ENCODE peak calls at places on chromosome 18, in four cellular contexts. M is K562, T is H1, E is HepG2. S is an unnamed sample.

GRCh38 chr18:12862467-12862866 is 21.6 kb downstream of the PTPN2 start:
- DNase-seq in E (no peak), M (no peak), T (peak), S (no peak)

GRCh38 chr18:744824-745597 is 32.6 kb upstream of the ENOSF1 start:
- DNase-seq in T (no peak), E (no peak), M (no peak), S (no peak)

GRCh38 chr18:11005528-11005927 is 143.8 kb downstream of the PIEZO2 start:
- DNase-seq in M (no peak), T (no peak), E (peak), S (peak)

GRCh38 chr18:10878703-10879102 is 270.7 kb downstream of the PIEZO2 start:
- DNase-seq in E (no peak), M (no peak), T (no peak), S (peak)

GRCh38 chr18:62663731-62664336 is 51.5 kb upstream of the PHLPP1 start:
- DNase-seq in T (no peak), E (no peak), M (peak), S (peak)

GRCh38 chr18:59359576-59359952 is 499 bp upstream of the LMAN1 start:
- DNase-seq in E (no peak), T (no peak), M (no peak), S (no peak)

GRCh38 chr18:11995445-11996189 is 14.3 kb downstream of the IMPA2 start:
- DNase-seq in M (peak), T (no peak), E (peak), S (no peak)

GRCh38 chr18:11857177-11857887 is 6.1 kb downstream of the CHMP1B start:
- DNase-seq in M (peak), T (no peak), E (peak), S (no peak)

GRCh38 chr18:61199131-61199903 is 133.9 kb upstream of the CDH20 start:
- DNase-seq in E (no peak), T (no peak), M (no peak), S (no peak)
- TF ChIP-seq SRF in E (no peak), T (no peak), M (no peak), S (no peak)

GRCh38 chr18:36158261-36158867 is 28.7 kb downstream of the ELP2 start:
- DNase-seq in E (no peak), T (no peak), M (no peak), S (no peak)
- TF ChIP-seq GABPA in E (no peak), T (no peak), M (no peak), S (no peak)

GRCh38 chr18:58205780-58206160 is 161.7 kb downstream of the NEDD4L start:
- DNase-seq in M (no peak), T (no peak), E (no peak), S (no peak)

GRCh38 chr18:58202406-58202730 is 158.3 kb downstream of the NEDD4L start:
- DNase-seq in E (no peak), T (no peak), M (peak), S (no peak)

GRCh38 chr18:58207520-58208152 is 163.6 kb downstream of the NEDD4L start:
- DNase-seq in M (no peak), E (no peak), T (no peak), S (no peak)

GRCh38 chr18:58208207-58208944 is 164.3 kb downstream of the NEDD4L start:
- DNase-seq in E (no peak), M (no peak), T (no peak), S (no peak)

DNA sequence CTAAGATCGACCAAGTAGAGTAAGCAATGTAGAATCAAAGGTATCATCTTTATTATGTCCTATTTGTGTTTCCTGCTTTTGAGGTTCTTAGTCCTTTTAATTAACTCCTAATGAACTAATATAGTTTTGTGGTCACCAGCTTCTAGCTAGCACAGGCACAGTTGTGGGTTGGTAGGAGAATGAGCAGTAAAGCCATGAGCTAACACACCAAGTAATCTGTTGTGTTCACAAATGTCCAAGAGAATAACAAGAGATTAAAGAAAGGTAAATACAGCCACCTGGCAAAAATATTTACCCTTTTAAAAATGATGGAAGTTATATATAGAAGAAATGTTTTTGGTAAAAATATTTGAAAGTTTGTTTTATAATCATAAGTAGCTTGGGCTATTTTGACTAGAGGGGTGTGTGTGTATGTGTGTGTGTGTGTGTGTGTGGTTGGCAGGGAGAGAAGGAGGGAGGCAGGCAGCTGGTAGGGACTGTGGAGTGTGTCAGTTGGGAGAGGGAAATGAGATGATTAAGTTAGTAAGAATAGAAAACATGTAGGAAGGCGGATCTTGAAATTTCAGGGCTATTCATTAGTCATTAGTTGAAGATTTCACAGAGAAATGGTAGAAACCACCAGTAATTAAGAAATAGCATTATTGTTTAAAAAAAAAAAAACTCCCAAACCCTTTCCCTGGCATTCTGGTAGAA is 161.2 kb downstream of the NEDD4L start:
- DNase-seq in T (no peak), E (no peak), M (no peak), S (no peak)
- TF ChIP-seq SRF in T (no peak), E (no peak), M (no peak), S (no peak)

GRCh38 chr18:23302514-23302851 is 150.6 kb upstream of the RIOK3 start:
- DNase-seq in T (no peak), E (no peak), M (no peak), S (no peak)

GRCh38 chr18:23302852-23303527 is 150.1 kb upstream of the RIOK3 start:
- DNase-seq in T (no peak), M (no peak), E (no peak), S (no peak)

GRCh38 chr18:23300211-23300887 is 152.7 kb upstream of the RIOK3 start:
- DNase-seq in M (no peak), T (no peak), E (no peak), S (no peak)

GRCh38 chr18:23306842-23307241 is 146.2 kb upstream of the RIOK3 start:
- DNase-seq in M (no peak), E (no peak), T (no peak), S (peak)

GRCh38 chr18:23301971-23302370 is 151.1 kb upstream of the RIOK3 start:
- DNase-seq in T (no peak), M (no peak), E (no peak), S (no peak)
- TF ChIP-seq GABPA in T (no peak), M (no peak), E (no peak), S (no peak)

GRCh38 chr18:7894592-7894991 is 327.5 kb downstream of the PTPRM start:
- DNase-seq in M (no peak), T (no peak), E (no peak), S (no peak)
- TF ChIP-seq SRF in M (no peak), T (no peak), E (no peak), S (no peak)

DNA sequence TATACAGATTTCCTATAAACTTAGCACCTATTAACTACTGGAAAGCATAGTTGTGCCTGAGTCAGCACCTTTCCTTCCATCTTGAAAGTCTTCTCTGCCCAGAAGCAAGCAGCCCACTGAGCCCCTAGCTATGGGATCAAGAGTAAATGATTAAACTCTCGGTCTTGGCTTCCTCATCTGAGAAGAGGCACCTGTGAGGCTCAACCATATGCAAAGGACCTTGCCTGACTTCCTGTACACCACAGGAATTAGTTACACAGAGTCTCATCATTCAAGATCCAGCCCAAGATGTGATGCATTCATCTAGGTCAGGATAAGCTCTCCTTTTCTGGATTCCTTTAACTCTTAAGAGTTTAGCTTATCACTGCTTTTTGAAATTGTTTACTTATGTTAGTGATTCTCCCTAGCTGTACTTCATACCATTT is 96.0 kb downstream of the CDH2 start:
- DNase-seq in M (no peak), T (no peak), E (no peak), S (no peak)
- TF ChIP-seq GABPA in M (no peak), T (no peak), E (no peak), S (no peak)

DNA sequence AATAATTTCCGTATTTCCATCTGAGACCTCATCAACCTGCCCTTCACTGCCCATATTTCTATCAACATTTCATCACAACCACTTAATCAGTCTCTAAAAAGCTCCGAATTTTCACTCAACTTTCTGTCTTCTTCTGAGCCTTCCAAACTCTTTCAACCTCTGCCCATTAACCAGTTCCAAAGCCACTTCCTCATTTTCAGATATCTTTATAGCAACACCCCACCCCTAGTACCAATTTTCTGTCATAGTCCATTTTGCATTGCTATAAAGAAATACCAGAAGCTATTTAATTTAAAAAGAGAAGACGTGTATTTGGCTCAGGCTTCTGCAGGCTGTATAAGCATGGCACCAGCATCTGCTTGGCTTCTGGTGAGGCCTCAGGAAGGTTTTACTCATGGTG is 107.0 kb downstream of the PTGR3 start:
- DNase-seq in M (no peak), T (no peak), E (no peak), S (no peak)
- TF ChIP-seq SRF in M (no peak), T (no peak), E (no peak), S (no peak)

DNA sequence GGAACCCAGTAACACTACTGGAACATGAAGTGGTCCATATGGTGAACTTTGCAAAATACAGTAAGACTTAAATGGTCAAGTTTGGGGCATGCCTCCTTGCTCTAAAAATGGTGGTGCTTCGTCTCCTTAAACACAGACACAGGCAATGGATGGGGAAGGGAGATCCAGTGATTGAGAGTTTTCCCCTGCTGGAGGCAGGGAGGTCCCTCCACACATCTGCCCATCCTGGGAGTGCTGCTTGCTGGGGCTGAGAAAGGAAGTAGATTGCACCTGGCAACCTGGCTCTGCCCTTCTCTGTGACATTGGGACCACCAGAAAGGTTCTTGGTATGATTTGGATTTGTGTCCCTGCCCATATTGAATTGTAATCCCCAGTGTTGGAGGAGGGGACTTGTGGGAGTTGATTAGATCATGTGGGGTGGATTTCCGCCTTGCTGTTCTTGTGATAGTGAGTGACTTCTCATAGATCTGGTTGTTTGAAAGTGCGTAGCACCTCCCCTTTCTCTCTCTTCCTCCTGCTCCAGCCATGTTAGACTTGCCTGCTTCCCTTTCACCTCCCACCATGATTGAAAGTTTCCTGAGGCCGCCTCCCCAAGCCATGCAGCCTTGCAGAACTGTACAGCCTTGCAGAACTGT is 35.4 kb upstream of the SKOR2 start:
- DNase-seq in E (no peak), M (no peak), T (no peak), S (no peak)
- TF ChIP-seq GABPA in E (no peak), M (no peak), T (no peak), S (no peak)

GRCh38 chr18:22542400-22542835 is 124.7 kb upstream of the CTAGE1 start:
- DNase-seq in E (peak), T (no peak), M (no peak), S (no peak)
- TF ChIP-seq SRF in E (no peak), T (no peak), M (no peak), S (no peak)